ENCODE peak calls at places on chromosomes 6 and 20, in six cellular contexts. B is right lobe of liver; P is left lung; X is CD4-positive, alpha-beta T cell; D is Caco-2; V is heart left ventricle. R is an unnamed sample.

GRCh38 chr20:44324343-44324742 is 12.5 kb upstream of the R3HDML start:
- DNase-seq in P (no peak), B (no peak), D (no peak), V (no peak), X (no peak), R (no peak)

GRCh38 chr20:63132131-63132714 is 83.7 kb downstream of the YTHDF1 start:
- DNase-seq in B (peak; percentile 46), D (peak; percentile 36), V (peak; percentile 6), P (peak; percentile 10), X (peak; percentile 23), R (peak; percentile 4)

GRCh38 chr20:50193169-50193850 is 2.7 kb downstream of the CEBPB start:
- DNase-seq in X (no peak), B (peak; percentile 72), D (no peak), P (no peak), V (no peak), R (no peak)

GRCh38 chr6:31114970-31115849 is 610 bp downstream of the PSORS1C1 start:
- DNase-seq in V (no peak), D (no peak), B (no peak), P (no peak), X (no peak), R (peak; percentile 33)

GRCh38 chr6:53611342-53611741 is 54.2 kb downstream of the KLHL31 start:
- DNase-seq in D (no peak), X (no peak), V (no peak), P (no peak), B (no peak), R (no peak)

GRCh38 chr20:59820204-59821041 is 113.0 kb downstream of the SYCP2 start:
- DNase-seq in D (peak; percentile 26), B (no peak), P (no peak), X (no peak), V (peak; percentile 62), R (no peak)

GRCh38 chr20:63117661-63118302 is 98.1 kb downstream of the YTHDF1 start:
- DNase-seq in B (peak; percentile 29), P (no peak), X (no peak), V (peak; percentile 16), D (peak; percentile 30), R (no peak)

GRCh38 chr6:141830530-141830929 is 302.2 kb upstream of the GJE1 start:
- DNase-seq in B (no peak), V (no peak), P (no peak), X (no peak), D (no peak), R (no peak)

GRCh38 chr20:47677314-47678129 is 107.8 kb downstream of the SULF2 start:
- DNase-seq in P (no peak), B (no peak), X (peak; percentile 62), V (no peak), D (peak; percentile 87), R (peak; percentile 50)

GRCh38 chr6:161301338-161301737 is 27.5 kb upstream of the AGPAT4 start:
- DNase-seq in V (no peak), B (no peak), P (peak; percentile 47), X (no peak), D (no peak), R (no peak)

GRCh38 chr6:117482240-117483003 is at the start of gene DCBLD1:
- DNase-seq in V (peak; percentile 84), B (peak; percentile 86), D (peak; percentile 89), P (peak; percentile 85), X (peak; percentile 49), R (peak; percentile 81)

GRCh38 chr6:9292975-9293374 is 857.6 kb upstream of the SLC35B3 start:
- DNase-seq in B (no peak), P (no peak), D (no peak), V (no peak), X (no peak), R (no peak)

GRCh38 chr6:97113170-97113569 is 169.8 kb downstream of the MMS22L start:
- DNase-seq in D (no peak), X (no peak), V (no peak), B (no peak), P (no peak), R (no peak)

GRCh38 chr6:169909113-169909512 is 157.7 kb downstream of the ERMARD start:
- DNase-seq in V (no peak), D (no peak), X (no peak), P (no peak), B (no peak), R (no peak)

GRCh38 chr20:51311636-51312479 is 230.7 kb downstream of the NFATC2 start:
- DNase-seq in V (no peak), P (no peak), X (no peak), B (no peak), D (no peak), R (peak; percentile 92)

GRCh38 chr6:71139249-71139648 is 149.4 kb upstream of the OGFRL1 start:
- DNase-seq in V (no peak), X (no peak), P (no peak), D (no peak), B (no peak), R (no peak)

GRCh38 chr6:101588343-101588742 is 194.8 kb downstream of the GRIK2 start:
- DNase-seq in D (no peak), P (no peak), V (no peak), X (no peak), B (no peak), R (no peak)

GRCh38 chr6:43668151-43669028 is 19.2 kb downstream of the MRPS18A start:
- DNase-seq in B (peak; percentile 60), P (peak; percentile 76), D (peak; percentile 65), X (peak; percentile 56), V (peak; percentile 58), R (peak; percentile 39)

GRCh38 chr20:15561707-15562106 is 1011.5 kb downstream of the KIF16B start:
- DNase-seq in X (no peak), D (no peak), P (no peak), B (no peak), V (no peak), R (peak; percentile 94)

GRCh38 chr6:116447496-116448011 is 13.6 kb upstream of the CALHM6 start:
- DNase-seq in B (no peak), X (no peak), V (no peak), P (peak; percentile 45), D (no peak), R (no peak)

GRCh38 chr6:27333642-27334040 is 21.6 kb upstream of the POM121L2 start:
- DNase-seq in B (no peak), V (no peak), X (no peak), P (no peak), D (no peak), R (peak; percentile 4)

GRCh38 chr6:24664049-24664987 is 2.4 kb downstream of the TDP2 start:
- DNase-seq in D (no peak), X (no peak), V (no peak), B (no peak), P (no peak), R (no peak)

GRCh38 chr20:59178983-59179595 is 15.5 kb downstream of the ZNF831 start:
- DNase-seq in P (no peak), B (no peak), V (no peak), X (no peak), D (no peak), R (no peak)

GRCh38 chr20:41693136-41693979 is 75.2 kb upstream of the CHD6 start:
- DNase-seq in V (peak; percentile 86), P (peak; percentile 82), B (peak; percentile 82), X (peak; percentile 79), D (peak; percentile 95), R (peak; percentile 85)

GRCh38 chr6:160462551-160463109 is 114.5 kb downstream of the SLC22A3 start:
- DNase-seq in P (no peak), V (no peak), B (no peak), D (no peak), X (no peak), R (no peak)

GRCh38 chr20:16588241-16588640 is 15.0 kb upstream of the KIF16B start:
- DNase-seq in P (no peak), D (no peak), V (no peak), X (no peak), B (no peak), R (no peak)

GRCh38 chr20:25084616-25085187 is 2.8 kb upstream of the VSX1 start:
- DNase-seq in V (no peak), P (no peak), B (no peak), X (no peak), D (no peak), R (no peak)

DNA sequence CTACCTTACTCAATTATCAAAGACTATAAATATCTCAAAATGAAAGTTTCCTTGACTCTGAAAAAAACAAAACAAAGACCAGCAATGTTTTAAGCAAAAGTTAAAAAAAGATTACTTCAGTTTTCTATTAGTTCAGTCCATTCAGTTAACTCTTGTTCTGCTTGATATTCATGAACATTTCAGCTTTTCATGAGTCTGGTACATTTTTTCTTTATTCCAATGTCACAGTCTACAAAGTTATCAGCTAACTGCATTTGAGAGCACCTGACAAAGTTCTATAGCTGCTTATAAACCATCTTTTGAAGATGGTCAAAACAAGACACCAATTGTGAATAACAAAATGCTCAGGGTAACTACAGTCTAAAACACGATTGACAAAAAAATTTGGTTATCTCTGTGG is 156.1 kb upstream of the NOX3 start:
- DNase-seq in P (no peak), X (no peak), B (no peak), D (no peak), V (no peak), R (no peak)
- H3K9me3 ChIP-seq in P (no peaks in the 10 kb centered on the region), X (peaks cover 22% of the 10 kb centered on the region), B (no peaks in the 10 kb centered on the region), D (peaks cover 17% of the 10 kb centered on the region), V (peaks cover 48% of the 10 kb centered on the region), R (peaks cover 3% of the 10 kb centered on the region)

DNA sequence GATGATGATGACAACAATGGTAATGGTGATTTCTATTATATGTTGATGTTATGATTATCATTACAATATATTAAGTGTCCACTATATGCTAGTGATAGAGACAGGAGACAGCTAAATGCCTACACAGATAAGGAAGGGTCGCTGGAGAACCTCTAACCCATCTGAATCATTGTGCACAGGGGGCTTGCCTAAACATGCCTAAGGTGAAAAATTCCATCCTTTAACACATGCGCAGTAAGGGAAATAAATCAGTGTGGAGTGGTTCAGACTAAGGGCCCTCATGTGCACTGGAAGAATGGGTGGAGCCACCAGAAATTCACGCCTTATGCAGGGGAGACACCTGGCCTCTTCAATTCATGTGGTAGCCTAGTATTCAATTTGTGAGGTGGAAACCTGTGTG is 120.4 kb downstream of the TPBG start:
- DNase-seq in P (no peak), V (no peak), B (no peak), D (no peak), X (no peak), R (no peak)
- H3K9me3 ChIP-seq in P (peaks cover 3% of the 10 kb centered on the region), V (peaks cover 19% of the 10 kb centered on the region), B (no peaks in the 10 kb centered on the region), D (peaks cover 14% of the 10 kb centered on the region), X (no peaks in the 10 kb centered on the region), R (peaks cover 11% of the 10 kb centered on the region)

GRCh38 chr6:164252260-164252659 is 837.7 kb downstream of the QKI start:
- DNase-seq in X (no peak), D (no peak), P (no peak), B (no peak), V (no peak), R (no peak)

GRCh38 chr6:164246082-164246481 is 831.6 kb downstream of the QKI start:
- DNase-seq in B (no peak), P (no peak), V (no peak), D (no peak), X (no peak), R (no peak)

GRCh38 chr6:164243012-164243610 is 828.6 kb downstream of the QKI start:
- DNase-seq in D (no peak), P (no peak), B (no peak), V (no peak), X (no peak), R (no peak)

GRCh38 chr6:164243949-164244348 is 829.4 kb downstream of the QKI start:
- DNase-seq in P (no peak), V (no peak), B (no peak), D (no peak), X (no peak), R (no peak)

GRCh38 chr6:164247106-164247505 is 832.6 kb downstream of the QKI start:
- DNase-seq in V (no peak), X (no peak), P (no peak), D (no peak), B (no peak), R (no peak)
- H3K9me3 ChIP-seq in V (no peaks in the 10 kb centered on the region), X (no peaks in the 10 kb centered on the region), P (no peaks in the 10 kb centered on the region), D (no peaks in the 10 kb centered on the region), B (no peaks in the 10 kb centered on the region), R (no peaks in the 10 kb centered on the region)

GRCh38 chr20:62112368-62112767 is 9.9 kb upstream of the LSM14B start:
- DNase-seq in V (no peak), B (no peak), D (no peak), X (no peak), P (no peak), R (no peak)
- H3K9me3 ChIP-seq in V (peaks cover 37% of the 10 kb centered on the region), B (no peaks in the 10 kb centered on the region), D (peaks cover 65% of the 10 kb centered on the region), X (peaks cover 56% of the 10 kb centered on the region), P (no peaks in the 10 kb centered on the region), R (peaks cover 28% of the 10 kb centered on the region)

R was measured in HAP-1.